ENCODE peak calls at places on chromosomes 12 and 14, in eight cellular contexts. One of them, this sample, is unnamed.

GRCh38 chr12:12498210-12498609 is 64.5 kb downstream of the DUSP16 start:
- DNase-seq in T-helper 1 cell: no peak
- DNase-seq in stimulated activated CD4-positive, alpha-beta T cell treated with anti-CD3 and anti-CD28 coated beads, TNF-alpha, amount 100 ng/mL, for 24 hours: no peak
- DNase-seq in ELF-1: no peak
- DNase-seq in occipital lobe: no peak
- DNase-seq in DMS153: no peak
- DNase-seq in GM12891: no peak
- DNase-seq in Calu3: no peak
- DNase-seq in this sample: no peak

GRCh38 chr12:101039848-101040531 is 170.0 kb downstream of the SLC5A8 start:
- DNase-seq in ELF-1: no peak
- DNase-seq in occipital lobe: no peak
- DNase-seq in DMS153: no peak
- DNase-seq in stimulated activated CD4-positive, alpha-beta T cell treated with anti-CD3 and anti-CD28 coated beads, TNF-alpha, amount 100 ng/mL, for 24 hours: no peak
- DNase-seq in Calu3: no peak
- DNase-seq in GM12891: no peak
- DNase-seq in T-helper 1 cell: no peak
- DNase-seq in this sample: no peak

GRCh38 chr12:90499793-90500192 is 455.2 kb downstream of the CCER1 start:
- DNase-seq in DMS153: peak
- DNase-seq in ELF-1: no peak
- DNase-seq in stimulated activated CD4-positive, alpha-beta T cell treated with anti-CD3 and anti-CD28 coated beads, TNF-alpha, amount 100 ng/mL, for 24 hours: no peak
- DNase-seq in T-helper 1 cell: no peak
- DNase-seq in Calu3: no peak
- DNase-seq in GM12891: no peak
- DNase-seq in occipital lobe: no peak
- DNase-seq in this sample: no peak

GRCh38 chr14:96683575-96684289 is 113.5 kb upstream of the VRK1 start:
- DNase-seq in stimulated activated CD4-positive, alpha-beta T cell treated with anti-CD3 and anti-CD28 coated beads, TNF-alpha, amount 100 ng/mL, for 24 hours: no peak
- DNase-seq in GM12891: no peak
- DNase-seq in T-helper 1 cell: no peak
- DNase-seq in occipital lobe: no peak
- DNase-seq in DMS153: no peak
- DNase-seq in ELF-1: no peak
- DNase-seq in Calu3: no peak
- DNase-seq in this sample: no peak

GRCh38 chr12:124334976-124335375 is 40.1 kb downstream of the RFLNA start:
- DNase-seq in ELF-1: no peak
- DNase-seq in DMS153: no peak
- DNase-seq in T-helper 1 cell: no peak
- DNase-seq in occipital lobe: no peak
- DNase-seq in GM12891: no peak
- DNase-seq in Calu3: no peak
- DNase-seq in stimulated activated CD4-positive, alpha-beta T cell treated with anti-CD3 and anti-CD28 coated beads, TNF-alpha, amount 100 ng/mL, for 24 hours: no peak
- DNase-seq in this sample: no peak

GRCh38 chr12:68229956-68230355 is 4.3 kb upstream of the IL26 start:
- DNase-seq in DMS153: no peak
- DNase-seq in Calu3: no peak
- DNase-seq in occipital lobe: no peak
- DNase-seq in T-helper 1 cell: no peak
- DNase-seq in stimulated activated CD4-positive, alpha-beta T cell treated with anti-CD3 and anti-CD28 coated beads, TNF-alpha, amount 100 ng/mL, for 24 hours: no peak
- DNase-seq in ELF-1: no peak
- DNase-seq in GM12891: no peak
- DNase-seq in this sample: no peak

GRCh38 chr14:41986726-41987125 is 380.1 kb downstream of the LRFN5 start:
- DNase-seq in DMS153: no peak
- DNase-seq in stimulated activated CD4-positive, alpha-beta T cell treated with anti-CD3 and anti-CD28 coated beads, TNF-alpha, amount 100 ng/mL, for 24 hours: no peak
- DNase-seq in ELF-1: no peak
- DNase-seq in T-helper 1 cell: no peak
- DNase-seq in occipital lobe: no peak
- DNase-seq in Calu3: no peak
- DNase-seq in GM12891: no peak
- DNase-seq in this sample: no peak

GRCh38 chr14:51880810-51881580 is 20.6 kb downstream of the GNG2 start:
- DNase-seq in DMS153: no peak
- DNase-seq in T-helper 1 cell: no peak
- DNase-seq in stimulated activated CD4-positive, alpha-beta T cell treated with anti-CD3 and anti-CD28 coated beads, TNF-alpha, amount 100 ng/mL, for 24 hours: no peak
- DNase-seq in GM12891: no peak
- DNase-seq in Calu3: no peak
- DNase-seq in ELF-1: no peak
- DNase-seq in occipital lobe: no peak
- DNase-seq in this sample: no peak

GRCh38 chr14:103767306-103767894 is 51.8 kb downstream of the ZFYVE21 start:
- DNase-seq in T-helper 1 cell: no peak
- DNase-seq in DMS153: no peak
- DNase-seq in Calu3: no peak
- DNase-seq in occipital lobe: no peak
- DNase-seq in ELF-1: no peak
- DNase-seq in stimulated activated CD4-positive, alpha-beta T cell treated with anti-CD3 and anti-CD28 coated beads, TNF-alpha, amount 100 ng/mL, for 24 hours: no peak
- DNase-seq in GM12891: no peak
- DNase-seq in this sample: no peak

GRCh38 chr12:4275869-4276253 is 2.3 kb downstream of the CCND2 start:
- DNase-seq in T-helper 1 cell: no peak
- DNase-seq in GM12891: no peak
- DNase-seq in ELF-1: peak
- DNase-seq in occipital lobe: no peak
- DNase-seq in stimulated activated CD4-positive, alpha-beta T cell treated with anti-CD3 and anti-CD28 coated beads, TNF-alpha, amount 100 ng/mL, for 24 hours: no peak
- DNase-seq in DMS153: no peak
- DNase-seq in Calu3: no peak
- DNase-seq in this sample: no peak

GRCh38 chr14:33851366-33851765 is 99.5 kb downstream of the EGLN3 start:
- DNase-seq in DMS153: no peak
- DNase-seq in occipital lobe: no peak
- DNase-seq in Calu3: no peak
- DNase-seq in ELF-1: no peak
- DNase-seq in T-helper 1 cell: no peak
- DNase-seq in GM12891: no peak
- DNase-seq in stimulated activated CD4-positive, alpha-beta T cell treated with anti-CD3 and anti-CD28 coated beads, TNF-alpha, amount 100 ng/mL, for 24 hours: no peak
- DNase-seq in this sample: no peak

GRCh38 chr12:57845478-57846284 is 848 bp downstream of the CTDSP2 start:
- DNase-seq in DMS153: no peak
- DNase-seq in GM12891: peak
- DNase-seq in Calu3: peak
- DNase-seq in ELF-1: peak
- DNase-seq in T-helper 1 cell: peak
- DNase-seq in stimulated activated CD4-positive, alpha-beta T cell treated with anti-CD3 and anti-CD28 coated beads, TNF-alpha, amount 100 ng/mL, for 24 hours: peak
- DNase-seq in occipital lobe: peak
- DNase-seq in this sample: peak

GRCh38 chr12:112165624-112166023 is 40.3 kb downstream of the TRAFD1 start:
- DNase-seq in GM12891: no peak
- DNase-seq in stimulated activated CD4-positive, alpha-beta T cell treated with anti-CD3 and anti-CD28 coated beads, TNF-alpha, amount 100 ng/mL, for 24 hours: no peak
- DNase-seq in Calu3: no peak
- DNase-seq in ELF-1: no peak
- DNase-seq in T-helper 1 cell: no peak
- DNase-seq in DMS153: no peak
- DNase-seq in occipital lobe: no peak
- DNase-seq in this sample: no peak

GRCh38 chr14:90140298-90140955 is 78.6 kb downstream of the KCNK13 start:
- DNase-seq in Calu3: no peak
- DNase-seq in stimulated activated CD4-positive, alpha-beta T cell treated with anti-CD3 and anti-CD28 coated beads, TNF-alpha, amount 100 ng/mL, for 24 hours: no peak
- DNase-seq in occipital lobe: no peak
- DNase-seq in ELF-1: peak
- DNase-seq in GM12891: no peak
- DNase-seq in T-helper 1 cell: no peak
- DNase-seq in DMS153: peak
- DNase-seq in this sample: no peak

GRCh38 chr14:90556050-90556477 is 159.2 kb downstream of the CALM1 start:
- DNase-seq in T-helper 1 cell: no peak
- DNase-seq in Calu3: no peak
- DNase-seq in GM12891: no peak
- DNase-seq in DMS153: no peak
- DNase-seq in ELF-1: peak
- DNase-seq in stimulated activated CD4-positive, alpha-beta T cell treated with anti-CD3 and anti-CD28 coated beads, TNF-alpha, amount 100 ng/mL, for 24 hours: no peak
- DNase-seq in occipital lobe: no peak
- DNase-seq in this sample: no peak

GRCh38 chr14:29721586-29721985 is 206.1 kb downstream of the PRKD1 start:
- DNase-seq in DMS153: no peak
- DNase-seq in GM12891: no peak
- DNase-seq in ELF-1: no peak
- DNase-seq in T-helper 1 cell: no peak
- DNase-seq in occipital lobe: no peak
- DNase-seq in stimulated activated CD4-positive, alpha-beta T cell treated with anti-CD3 and anti-CD28 coated beads, TNF-alpha, amount 100 ng/mL, for 24 hours: no peak
- DNase-seq in Calu3: no peak
- DNase-seq in this sample: no peak

GRCh38 chr12:103680591-103681065 is 93.6 kb downstream of the STAB2 start:
- DNase-seq in stimulated activated CD4-positive, alpha-beta T cell treated with anti-CD3 and anti-CD28 coated beads, TNF-alpha, amount 100 ng/mL, for 24 hours: no peak
- DNase-seq in occipital lobe: peak
- DNase-seq in DMS153: no peak
- DNase-seq in Calu3: no peak
- DNase-seq in T-helper 1 cell: no peak
- DNase-seq in ELF-1: no peak
- DNase-seq in GM12891: no peak
- DNase-seq in this sample: no peak

GRCh38 chr12:92553389-92553788 is 149.4 kb upstream of the PLEKHG7 start:
- DNase-seq in occipital lobe: no peak
- DNase-seq in Calu3: peak
- DNase-seq in T-helper 1 cell: no peak
- DNase-seq in DMS153: peak
- DNase-seq in ELF-1: no peak
- DNase-seq in GM12891: no peak
- DNase-seq in stimulated activated CD4-positive, alpha-beta T cell treated with anti-CD3 and anti-CD28 coated beads, TNF-alpha, amount 100 ng/mL, for 24 hours: no peak
- DNase-seq in this sample: no peak

GRCh38 chr14:85556263-85556662 is 26.3 kb downstream of the FLRT2 start:
- DNase-seq in T-helper 1 cell: no peak
- DNase-seq in DMS153: no peak
- DNase-seq in stimulated activated CD4-positive, alpha-beta T cell treated with anti-CD3 and anti-CD28 coated beads, TNF-alpha, amount 100 ng/mL, for 24 hours: no peak
- DNase-seq in GM12891: no peak
- DNase-seq in ELF-1: no peak
- DNase-seq in occipital lobe: no peak
- DNase-seq in Calu3: no peak
- DNase-seq in this sample: no peak

GRCh38 chr14:38404616-38405015 is 148.7 kb upstream of the CLEC14A start:
- DNase-seq in ELF-1: no peak
- DNase-seq in GM12891: no peak
- DNase-seq in occipital lobe: no peak
- DNase-seq in stimulated activated CD4-positive, alpha-beta T cell treated with anti-CD3 and anti-CD28 coated beads, TNF-alpha, amount 100 ng/mL, for 24 hours: no peak
- DNase-seq in T-helper 1 cell: no peak
- DNase-seq in DMS153: no peak
- DNase-seq in Calu3: no peak
- DNase-seq in this sample: no peak

GRCh38 chr14:96965885-96966595 is 168.9 kb downstream of the VRK1 start:
- DNase-seq in ELF-1: no peak
- DNase-seq in DMS153: no peak
- DNase-seq in T-helper 1 cell: no peak
- DNase-seq in Calu3: no peak
- DNase-seq in GM12891: no peak
- DNase-seq in occipital lobe: no peak
- DNase-seq in stimulated activated CD4-positive, alpha-beta T cell treated with anti-CD3 and anti-CD28 coated beads, TNF-alpha, amount 100 ng/mL, for 24 hours: no peak
- DNase-seq in this sample: no peak

GRCh38 chr12:31728289-31728916 is 418 bp downstream of the AMN1 start:
- DNase-seq in DMS153: no peak
- DNase-seq in occipital lobe: no peak
- DNase-seq in ELF-1: no peak
- DNase-seq in stimulated activated CD4-positive, alpha-beta T cell treated with anti-CD3 and anti-CD28 coated beads, TNF-alpha, amount 100 ng/mL, for 24 hours: peak
- DNase-seq in GM12891: no peak
- DNase-seq in T-helper 1 cell: no peak
- DNase-seq in Calu3: peak
- DNase-seq in this sample: peak

GRCh38 chr14:49633650-49634546 is 1.1 kb downstream of the DNAAF2 start:
- DNase-seq in stimulated activated CD4-positive, alpha-beta T cell treated with anti-CD3 and anti-CD28 coated beads, TNF-alpha, amount 100 ng/mL, for 24 hours: peak
- DNase-seq in occipital lobe: peak
- DNase-seq in GM12891: peak
- DNase-seq in T-helper 1 cell: peak
- DNase-seq in ELF-1: peak
- DNase-seq in Calu3: peak
- DNase-seq in DMS153: peak
- DNase-seq in this sample: peak

GRCh38 chr12:7319934-7320333 is 16.1 kb downstream of the ACSM4 start:
- DNase-seq in DMS153: no peak
- DNase-seq in GM12891: no peak
- DNase-seq in stimulated activated CD4-positive, alpha-beta T cell treated with anti-CD3 and anti-CD28 coated beads, TNF-alpha, amount 100 ng/mL, for 24 hours: no peak
- DNase-seq in ELF-1: no peak
- DNase-seq in T-helper 1 cell: no peak
- DNase-seq in occipital lobe: no peak
- DNase-seq in Calu3: no peak
- DNase-seq in this sample: no peak

GRCh38 chr12:113136128-113136989 is 798 bp upstream of the RASAL1 start:
- DNase-seq in ELF-1: no peak
- DNase-seq in occipital lobe: peak
- DNase-seq in Calu3: peak
- DNase-seq in DMS153: peak
- DNase-seq in stimulated activated CD4-positive, alpha-beta T cell treated with anti-CD3 and anti-CD28 coated beads, TNF-alpha, amount 100 ng/mL, for 24 hours: peak
- DNase-seq in T-helper 1 cell: no peak
- DNase-seq in GM12891: no peak
- DNase-seq in this sample: peak

GRCh38 chr14:101845896-101846295 is 84.4 kb downstream of the PPP2R5C start:
- DNase-seq in ELF-1: no peak
- DNase-seq in GM12891: no peak
- DNase-seq in T-helper 1 cell: no peak
- DNase-seq in DMS153: no peak
- DNase-seq in stimulated activated CD4-positive, alpha-beta T cell treated with anti-CD3 and anti-CD28 coated beads, TNF-alpha, amount 100 ng/mL, for 24 hours: no peak
- DNase-seq in occipital lobe: no peak
- DNase-seq in Calu3: no peak
- DNase-seq in this sample: no peak

GRCh38 chr12:4434299-4434698 is 11.3 kb downstream of the FGF6 start:
- DNase-seq in GM12891: no peak
- DNase-seq in T-helper 1 cell: no peak
- DNase-seq in DMS153: no peak
- DNase-seq in ELF-1: no peak
- DNase-seq in Calu3: no peak
- DNase-seq in occipital lobe: no peak
- DNase-seq in stimulated activated CD4-positive, alpha-beta T cell treated with anti-CD3 and anti-CD28 coated beads, TNF-alpha, amount 100 ng/mL, for 24 hours: no peak
- DNase-seq in this sample: no peak

GRCh38 chr14:55388160-55388559 is 23.5 kb downstream of the ATG14 start:
- DNase-seq in DMS153: no peak
- DNase-seq in T-helper 1 cell: no peak
- DNase-seq in Calu3: no peak
- DNase-seq in occipital lobe: no peak
- DNase-seq in ELF-1: no peak
- DNase-seq in stimulated activated CD4-positive, alpha-beta T cell treated with anti-CD3 and anti-CD28 coated beads, TNF-alpha, amount 100 ng/mL, for 24 hours: no peak
- DNase-seq in GM12891: no peak
- DNase-seq in this sample: no peak

GRCh38 chr14:100578552-100578951 is 8.7 kb downstream of the BEGAIN start:
- DNase-seq in T-helper 1 cell: no peak
- DNase-seq in ELF-1: no peak
- DNase-seq in DMS153: no peak
- DNase-seq in Calu3: no peak
- DNase-seq in GM12891: no peak
- DNase-seq in stimulated activated CD4-positive, alpha-beta T cell treated with anti-CD3 and anti-CD28 coated beads, TNF-alpha, amount 100 ng/mL, for 24 hours: no peak
- DNase-seq in occipital lobe: no peak
- DNase-seq in this sample: no peak

GRCh38 chr14:68412505-68413496 is 380.1 kb downstream of the ZFP36L1 start:
- DNase-seq in occipital lobe: no peak
- DNase-seq in GM12891: no peak
- DNase-seq in T-helper 1 cell: no peak
- DNase-seq in stimulated activated CD4-positive, alpha-beta T cell treated with anti-CD3 and anti-CD28 coated beads, TNF-alpha, amount 100 ng/mL, for 24 hours: no peak
- DNase-seq in ELF-1: no peak
- DNase-seq in Calu3: no peak
- DNase-seq in DMS153: no peak
- DNase-seq in this sample: no peak

GRCh38 chr12:30067156-30067555 is 283.4 kb upstream of the TMTC1 start:
- DNase-seq in T-helper 1 cell: no peak
- DNase-seq in ELF-1: no peak
- DNase-seq in occipital lobe: no peak
- DNase-seq in stimulated activated CD4-positive, alpha-beta T cell treated with anti-CD3 and anti-CD28 coated beads, TNF-alpha, amount 100 ng/mL, for 24 hours: no peak
- DNase-seq in DMS153: no peak
- DNase-seq in Calu3: no peak
- DNase-seq in GM12891: no peak
- DNase-seq in this sample: no peak

This sample was measured in germinal center.